ENCODE peak calls at places on chromosomes 13 and 19, in eight cellular contexts. C is astrocyte of the spinal cord; W is choroid plexus epithelial cell; E is AG04449; I is body of pancreas; A is CD8-positive, alpha-beta T cell; Y is osteoblast; X is cardiac muscle cell. L is an unnamed sample.

GRCh38 chr19:9251236-9251635 is 506 bp downstream of the OR7E24 start:
- DNase-seq in C (no peak), W (no peak), E (no peak), I (no peak), A (no peak), Y (no peak), X (no peak), L (no peak)

GRCh38 chr13:83450586-83450985 is 431.7 kb downstream of the SLITRK1 start:
- DNase-seq in C (no peak), W (peak; percentile 33), E (no peak), I (no peak), A (no peak), Y (no peak), X (peak; percentile 10), L (no peak)

GRCh38 chr19:4375164-4375619 is 25.2 kb downstream of the SH3GL1 start:
- DNase-seq in C (no peak), W (no peak), E (no peak), I (peak; percentile 65), A (no peak), Y (peak; percentile 6), X (no peak), L (no peak)

GRCh38 chr19:49447485-49448431 is 3.9 kb downstream of the PIH1D1 start:
- DNase-seq in C (peak; percentile 9), W (no peak), E (no peak), I (no peak), A (no peak), Y (peak; percentile 69), X (peak; percentile 42), L (no peak)

GRCh38 chr19:13718733-13719132 is 45.6 kb upstream of the MRI1 start:
- DNase-seq in C (peak; percentile 66), W (peak; percentile 48), E (peak; percentile 53), I (no peak), A (no peak), Y (peak; percentile 79), X (peak; percentile 59), L (no peak)

GRCh38 chr19:50607874-50608785 is 31.6 kb downstream of the SYT3 start:
- DNase-seq in C (peak; percentile 24), W (peak; percentile 36), E (peak; percentile 0), I (peak; percentile 31), A (peak; percentile 74), Y (peak; percentile 98), X (peak; percentile 92), L (peak; percentile 20)

GRCh38 chr13:111156421-111156820 is 41.3 kb downstream of the ARHGEF7 start:
- DNase-seq in C (no peak), W (no peak), E (no peak), I (no peak), A (no peak), Y (no peak), X (no peak), L (no peak)

GRCh38 chr13:103282571-103283450 is 216.6 kb upstream of the SLC10A2 start:
- DNase-seq in C (peak; percentile 93), W (peak; percentile 93), E (no peak), I (no peak), A (no peak), Y (peak; percentile 76), X (peak; percentile 92), L (peak; percentile 92)

GRCh38 chr13:28297341-28297740 is 159.0 kb downstream of the PAN3 start:
- DNase-seq in C (peak; percentile 52), W (peak; percentile 75), E (no peak), I (no peak), A (no peak), Y (no peak), X (no peak), L (no peak)

GRCh38 chr13:97256343-97256783 is 34.2 kb downstream of the MBNL2 start:
- DNase-seq in C (peak; percentile 94), W (peak; percentile 96), E (peak; percentile 94), I (no peak), A (no peak), Y (peak; percentile 82), X (peak; percentile 95), L (peak; percentile 58)

GRCh38 chr13:30486230-30487074 is 20.7 kb upstream of the HMGB1 start:
- DNase-seq in C (no peak), W (no peak), E (no peak), I (peak; percentile 76), A (no peak), Y (no peak), X (peak; percentile 16), L (no peak)

GRCh38 chr13:50798923-50799322 is 44.6 kb downstream of the DLEU7 start:
- DNase-seq in C (peak; percentile 61), W (peak; percentile 16), E (no peak), I (no peak), A (no peak), Y (no peak), X (peak; percentile 32), L (no peak)

GRCh38 chr19:22919946-22920345 is 83.0 kb downstream of the ZNF728 start:
- DNase-seq in C (no peak), W (no peak), E (no peak), I (no peak), A (no peak), Y (no peak), X (no peak), L (no peak)

GRCh38 chr13:36999054-36999927 is at the start of gene ALG5:
- DNase-seq in C (peak; percentile 87), W (peak; percentile 89), E (no peak), I (peak; percentile 92), A (peak; percentile 92), Y (peak; percentile 92), X (peak; percentile 93), L (no peak)
- H3K4me3 ChIP-seq in C (peak within 1 kb of the TSS; percentile 97), W (peak within 1 kb of the TSS; percentile 89), E (peak within 1 kb of the TSS; percentile 93), I (peak within 1 kb of the TSS; percentile 78), A (peak within 1 kb of the TSS; percentile 88), Y (peak within 1 kb of the TSS; percentile 94), X (peak within 1 kb of the TSS; percentile 93), L (peak within 1 kb of the TSS; percentile 92)

DNA sequence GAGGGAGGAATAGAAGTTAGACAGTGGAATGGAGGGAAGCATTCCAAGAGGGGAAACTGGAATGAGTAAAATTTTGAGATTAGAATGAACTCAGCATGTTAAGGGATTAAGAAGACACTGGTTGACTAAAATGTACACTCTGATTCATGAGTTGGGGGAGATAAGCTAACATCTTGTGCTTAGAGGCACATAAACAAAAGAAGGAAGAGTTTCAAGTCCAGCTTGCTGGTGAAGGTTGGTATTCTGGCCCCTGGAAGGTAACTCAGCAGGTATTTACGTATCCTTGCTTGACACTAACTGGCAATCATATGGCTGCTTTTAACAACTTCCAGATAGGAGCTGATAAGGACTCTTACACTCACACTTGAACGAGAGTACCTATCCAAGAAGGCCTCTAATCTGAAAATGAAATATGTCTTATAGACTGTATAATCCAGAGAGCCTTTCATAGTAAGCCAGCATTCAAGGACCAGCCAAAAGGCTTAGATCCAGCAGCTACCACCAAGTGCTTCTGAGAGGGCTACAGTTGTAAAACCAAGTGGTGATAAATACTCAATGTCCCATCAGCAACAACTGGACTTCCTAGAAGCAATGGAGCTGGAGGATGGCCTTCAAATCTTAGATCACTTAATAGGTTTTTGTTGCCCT is 149.7 kb upstream of the SERP2 start:
- DNase-seq in C (no peak), W (no peak), E (no peak), I (no peak), A (no peak), Y (no peak), X (no peak), L (no peak)
- TF ChIP-seq CTCF in C (no peak), W (no peak), E (no peak), I (no peak), A (no peak), Y (no peak), X (no peak), L (no peak)

DNA sequence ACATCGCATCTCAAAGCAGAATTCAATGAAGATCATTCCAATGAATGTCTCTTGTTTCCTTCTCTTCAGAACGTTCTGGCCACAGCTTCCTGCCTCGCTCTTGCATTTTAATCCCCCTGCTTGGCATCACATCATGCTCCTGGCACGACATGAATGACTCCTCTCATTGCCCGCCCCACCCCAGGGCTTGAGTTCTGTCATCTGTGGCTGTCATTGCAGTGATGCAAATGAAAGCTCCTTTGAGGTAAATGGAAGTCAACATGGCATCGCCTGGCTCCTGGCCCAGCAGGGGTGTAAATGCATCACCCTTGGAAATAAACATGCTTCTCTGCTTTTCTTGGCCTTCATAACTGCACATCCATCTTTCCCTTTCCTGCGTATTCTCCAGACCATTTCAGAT is 48.6 kb downstream of the SCEL start:
- DNase-seq in C (peak; percentile 29), W (no peak), E (no peak), I (no peak), A (no peak), Y (no peak), X (no peak), L (no peak)
- H3K4me3 ChIP-seq in C (no peak overlapping the region), W (no peak overlapping the region), E (no peak overlapping the region), I (no peak overlapping the region), A (no peak overlapping the region), Y (no peak overlapping the region), X (no peak overlapping the region), L (no peak overlapping the region)

GRCh38 chr13:36820222-36820621 is 1.2 kb downstream of the RFXAP start:
- DNase-seq in C (peak; percentile 13), W (no peak), E (no peak), I (no peak), A (no peak), Y (no peak), X (no peak), L (no peak)

GRCh38 chr13:36818483-36819063 is 449 bp upstream of the RFXAP start:
- DNase-seq in C (no peak), W (no peak), E (no peak), I (no peak), A (no peak), Y (no peak), X (no peak), L (no peak)

GRCh38 chr13:36819064-36819810 is at the start of gene RFXAP:
- DNase-seq in C (peak; percentile 87), W (peak; percentile 90), E (no peak), I (peak; percentile 89), A (peak; percentile 92), Y (peak; percentile 98), X (peak; percentile 92), L (no peak)

GRCh38 chr13:36819811-36820140 is 754 bp downstream of the RFXAP start:
- DNase-seq in C (peak; percentile 26), W (peak; percentile 40), E (no peak), I (no peak), A (peak; percentile 35), Y (no peak), X (peak; percentile 33), L (no peak)

DNA sequence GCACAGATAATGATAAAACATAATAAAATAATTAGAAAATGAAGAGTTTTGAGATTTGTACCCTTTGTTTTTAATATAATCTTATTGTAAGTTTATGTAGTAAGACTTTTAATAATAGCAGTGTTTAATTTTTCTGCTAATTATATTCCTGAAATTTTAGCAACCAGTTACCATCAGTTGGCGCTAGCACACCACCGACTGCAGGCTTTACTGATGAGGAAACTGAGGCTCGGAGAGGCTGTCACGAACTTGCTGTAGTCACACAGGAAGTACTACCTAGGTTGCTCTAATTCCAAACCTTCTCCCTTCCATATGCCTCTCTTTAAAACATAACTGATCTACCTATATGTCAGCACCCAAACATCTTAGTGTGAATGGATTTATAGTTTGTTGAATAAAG is 1.0 kb upstream of the RFXAP start:
- DNase-seq in C (no peak), W (no peak), E (no peak), I (no peak), A (no peak), Y (no peak), X (no peak), L (no peak)
- TF ChIP-seq CTCF in C (no peak), W (no peak), E (no peak), I (no peak), A (no peak), Y (no peak), X (no peak), L (peak; percentile 6)